ENCODE peak calls at places on chromosomes 7 and 10, in four cellular contexts. Z, N, Y and M are unnamed samples.

GRCh38 chr7:41911792-41912191 is 208.9 kb upstream of the INHBA start:
- DNase-seq in N (no peak), Z (peak; percentile 45), Y (no peak), M (no peak)

GRCh38 chr10:44300666-44301649 is 83.9 kb downstream of the CXCL12 start:
- DNase-seq in Y (no peak), N (no peak), Z (peak; percentile 91), M (no peak)

GRCh38 chr10:35409094-35409582 is 72.8 kb downstream of the CCNY start:
- DNase-seq in Y (no peak), N (no peak), Z (peak; percentile 89), M (peak; percentile 10)

GRCh38 chr10:28875535-28876208 is 198.4 kb downstream of the BAMBI start:
- DNase-seq in Y (peak; percentile 15), Z (no peak), N (no peak), M (no peak)

GRCh38 chr10:94738588-94738987 is 23.9 kb upstream of the CYP2C19 start:
- DNase-seq in Y (no peak), N (no peak), Z (no peak), M (no peak)

GRCh38 chr7:127886248-127886647 is 145.0 kb downstream of the LRRC4 start:
- DNase-seq in N (no peak), Y (no peak), Z (no peak), M (no peak)

GRCh38 chr10:129417164-129417563 is 49.9 kb upstream of the MGMT start:
- DNase-seq in Z (peak; percentile 69), Y (no peak), N (no peak), M (no peak)

GRCh38 chr10:3502606-3503005 is 282.4 kb downstream of the KLF6 start:
- DNase-seq in Z (no peak), Y (no peak), N (no peak), M (no peak)

GRCh38 chr7:100722480-100723212 is 2.4 kb downstream of the EPO start:
- DNase-seq in N (no peak), Z (no peak), Y (no peak), M (no peak)

GRCh38 chr7:153886506-153887391 is 165.4 kb upstream of the DPP6 start:
- DNase-seq in Z (no peak), Y (no peak), N (no peak), M (no peak)

GRCh38 chr10:125155101-125155500 is 5.3 kb downstream of the CTBP2 start:
- DNase-seq in Y (no peak), Z (peak; percentile 35), N (no peak), M (no peak)

GRCh38 chr10:110425684-110426293 is 71.9 kb upstream of the DUSP5 start:
- DNase-seq in Z (peak; percentile 86), N (no peak), Y (no peak), M (peak; percentile 79)

GRCh38 chr7:156984209-156984891 is 26.1 kb downstream of the MNX1 start:
- DNase-seq in N (no peak), Y (no peak), Z (peak; percentile 82), M (no peak)

GRCh38 chr10:119396008-119396708 is 146.4 kb downstream of the RGS10 start:
- DNase-seq in Z (no peak), Y (no peak), N (no peak), M (no peak)

GRCh38 chr10:42551582-42552187 is 86.7 kb downstream of the ZNF33B start:
- DNase-seq in Y (no peak), Z (no peak), N (no peak), M (no peak)

GRCh38 chr7:149369497-149369896 is 91.4 kb downstream of the ZNF777 start:
- DNase-seq in Z (no peak), N (no peak), Y (no peak), M (no peak)

GRCh38 chr7:24152356-24152755 is 131.6 kb upstream of the NPY start:
- DNase-seq in Z (no peak), N (no peak), Y (no peak), M (no peak)

GRCh38 chr7:32470871-32471270 is 19.3 kb downstream of the LSM5 start:
- DNase-seq in N (no peak), Y (no peak), Z (no peak), M (no peak)

GRCh38 chr10:2137549-2138174 is 400.3 kb upstream of the ADARB2 start:
- DNase-seq in Y (no peak), Z (no peak), N (no peak), M (no peak)

GRCh38 chr7:142860968-142861367 is 6.1 kb downstream of the EPHB6 start:
- DNase-seq in Z (no peak), N (no peak), Y (no peak), M (no peak)

GRCh38 chr10:26801831-26802230 is 58.9 kb downstream of the ABI1 start:
- DNase-seq in Y (no peak), Z (no peak), N (no peak), M (no peak)

GRCh38 chr10:95352684-95353083 is 61.9 kb upstream of the PDLIM1 start:
- DNase-seq in Y (no peak), N (no peak), Z (no peak), M (no peak)

GRCh38 chr7:116353614-116354013 is 143.3 kb downstream of the TES start:
- DNase-seq in Y (no peak), Z (no peak), N (no peak), M (no peak)

GRCh38 chr10:15439381-15439837 is 68.3 kb upstream of the FAM171A1 start:
- DNase-seq in Z (peak; percentile 69), N (no peak), Y (no peak), M (no peak)

GRCh38 chr7:127786184-127786583 is 134.2 kb downstream of the SND1 start:
- DNase-seq in N (no peak), Y (no peak), Z (no peak), M (no peak)